ENCODE peak calls at places on chromosome 17, in four cellular contexts. T is ovary, N is H1, L is HFFc6. B is an unnamed sample.

GRCh38 chr17:9339958-9340357 is 235.7 kb downstream of the STX8 start:
- DNase-seq in T (no peak), N (no peak), L (no peak), B (no peak)

GRCh38 chr17:79812206-79812968 is 15.5 kb upstream of the CBX8 start:
- DNase-seq in L (no peak), N (no peak), T (no peak), B (no peak)

GRCh38 chr17:17868637-17869522 is 32.1 kb upstream of the SREBF1 start:
- DNase-seq in L (no peak), N (no peak), T (peak; percentile 72), B (no peak)

GRCh38 chr17:42774066-42774750 is 959 bp downstream of the VPS25 start:
- DNase-seq in T (no peak), N (no peak), L (peak; percentile 50), B (no peak)

GRCh38 chr17:37221865-37222264 is 153.9 kb upstream of the C17orf78 start:
- DNase-seq in T (no peak), N (no peak), L (no peak), B (no peak)

GRCh38 chr17:70208825-70209555 is 39.7 kb downstream of the KCNJ2 start:
- DNase-seq in L (no peak), T (no peak), N (no peak), B (peak; percentile 12)

GRCh38 chr17:6592193-6592592 is 35.8 kb upstream of the PITPNM3 start:
- DNase-seq in T (no peak), L (no peak), N (no peak), B (no peak)

GRCh38 chr17:59287887-59288286 is 43.6 kb upstream of the YPEL2 start:
- DNase-seq in N (no peak), L (no peak), T (no peak), B (no peak)

GRCh38 chr17:11278984-11279270 is 37.9 kb downstream of the SHISA6 start:
- DNase-seq in L (no peak), T (no peak), N (no peak), B (no peak)

GRCh38 chr17:74890554-74890953 is 2.9 kb downstream of the FADS6 start:
- DNase-seq in L (no peak), T (no peak), N (no peak), B (no peak)

GRCh38 chr17:234163-235047 is 53.0 kb upstream of the DOC2B start:
- DNase-seq in T (peak; percentile 29), L (no peak), N (no peak), B (no peak)

GRCh38 chr17:3964203-3965122 is at the start of gene ATP2A3:
- DNase-seq in T (no peak), L (no peak), N (no peak), B (peak; percentile 90)

GRCh38 chr17:80785477-80786178 is 206.0 kb upstream of the CHMP6 start:
- DNase-seq in N (no peak), T (no peak), L (no peak), B (no peak)

GRCh38 chr17:37824534-37825485 is 80.0 kb upstream of the HNF1B start:
- DNase-seq in L (peak; percentile 62), N (peak; percentile 43), T (no peak), B (no peak)

GRCh38 chr17:73875346-73875745 is 231.1 kb upstream of the SDK2 start:
- DNase-seq in N (no peak), L (no peak), T (no peak), B (no peak)
- TF ChIP-seq CTCF in N (no peak), L (no peak), T (no peak), B (no peak)

GRCh38 chr17:81909231-81909630 is 2.0 kb downstream of the PCYT2 start:
- DNase-seq in N (no peak), T (no peak), L (no peak), B (no peak)

GRCh38 chr17:81908793-81909192 is 2.4 kb downstream of the PCYT2 start:
- DNase-seq in N (no peak), L (no peak), T (no peak), B (no peak)

GRCh38 chr17:81905993-81906392 is 4.0 kb downstream of the NPB start:
- DNase-seq in T (no peak), N (no peak), L (no peak), B (no peak)

GRCh38 chr17:81906476-81907218 is 4.6 kb downstream of the PCYT2 start:
- DNase-seq in L (no peak), N (no peak), T (no peak), B (no peak)

GRCh38 chr17:81907219-81908145 is 3.7 kb downstream of the PCYT2 start:
- DNase-seq in N (no peak), L (no peak), T (no peak), B (no peak)
- TF ChIP-seq CTCF in N (no peak), L (peak; percentile 35), T (no peak), B (no peak)

GRCh38 chr17:66582373-66583111 is 252.4 kb upstream of the CACNG5 start:
- DNase-seq in N (no peak), T (no peak), L (no peak), B (no peak)
- TF ChIP-seq CTCF in N (no peak), T (no peak), L (peak; percentile 12), B (no peak)

GRCh38 chr17:38867179-38867994 is 2.5 kb upstream of the LASP1 start:
- DNase-seq in L (peak; percentile 77), N (peak; percentile 54), T (peak; percentile 73), B (no peak)
- TF ChIP-seq CTCF in L (peak; percentile 63), N (peak; percentile 14), T (peak; percentile 38), B (no peak)

GRCh38 chr17:14297161-14297851 is 3.6 kb upstream of the HS3ST3B1 start:
- DNase-seq in N (no peak), T (peak; percentile 70), L (no peak), B (no peak)
- TF ChIP-seq CTCF in N (peak; percentile 23), T (no peak), L (peak; percentile 50), B (no peak)

GRCh38 chr17:57311281-57312216 is 55.2 kb downstream of the MSI2 start:
- DNase-seq in L (no peak), N (no peak), T (no peak), B (no peak)
- TF ChIP-seq CTCF in L (no peak), N (no peak), T (no peak), B (no peak)

DNA sequence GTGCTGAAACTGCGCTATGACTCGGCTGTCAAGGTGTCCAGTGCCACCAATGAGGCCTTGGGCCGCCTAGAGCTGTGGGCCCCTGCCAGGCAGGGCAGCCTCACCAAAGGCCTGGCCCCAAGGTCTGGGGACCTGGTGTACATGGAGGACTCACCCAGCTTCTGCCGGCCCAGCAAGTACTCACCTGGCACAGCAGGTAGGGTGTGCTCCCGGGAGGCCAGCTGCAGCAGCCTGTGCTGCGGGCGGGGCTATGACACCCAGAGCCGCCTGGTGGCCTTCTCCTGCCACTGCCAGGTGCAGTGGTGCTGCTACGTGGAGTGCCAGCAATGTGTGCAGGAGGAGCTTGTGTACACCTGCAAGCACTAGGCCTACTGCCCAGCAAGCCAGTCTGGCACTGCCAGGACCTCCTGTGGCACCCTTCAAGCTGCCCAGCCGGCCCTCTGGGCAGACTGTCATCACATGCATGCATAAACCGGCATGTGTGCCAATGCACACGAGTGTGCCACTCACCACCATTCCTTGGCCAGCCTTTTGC is 25.0 kb downstream of the WNT9B start:
- DNase-seq in L (no peak), T (no peak), N (no peak), B (no peak)
- TF ChIP-seq CTCF in L (peak; percentile 72), T (no peak), N (peak; percentile 74), B (no peak)